ENCODE peak calls at places on chromosomes 5 and 9, in nine cellular contexts. X, J, C, O, G, P, B, Y and S are unnamed samples.

GRCh38 chr9:37952731-37953130 is 48.8 kb upstream of the SLC25A51 start:
- DNase-seq in X (peak), J (no peak), C (peak), O (no peak), G (no peak), P (peak), B (no peak), Y (no peak), S (no peak)

GRCh38 chr5:150789943-150790611 is 11.5 kb downstream of the SMIM3 start:
- DNase-seq in X (peak), J (peak), C (peak), O (peak), G (no peak), P (peak), B (peak), Y (no peak), S (no peak)

GRCh38 chr9:88092699-88093359 is 45.4 kb downstream of the SPATA31C2 start:
- DNase-seq in X (peak), J (no peak), C (peak), O (no peak), G (no peak), P (no peak), B (no peak), Y (no peak), S (no peak)

GRCh38 chr5:158819840-158820620 is 279.7 kb downstream of the EBF1 start:
- DNase-seq in X (peak), J (peak), C (peak), O (peak), G (no peak), P (peak), B (peak), Y (no peak), S (no peak)

GRCh38 chr5:117454716-117455212 is 880.1 kb upstream of the SEMA6A start:
- DNase-seq in X (peak), J (peak), C (peak), O (peak), G (no peak), P (peak), B (no peak), Y (peak), S (no peak)

GRCh38 chr9:7937018-7937417 is 137.4 kb upstream of the DMAC1 start:
- DNase-seq in X (no peak), J (no peak), C (no peak), O (no peak), G (no peak), P (no peak), B (no peak), Y (no peak), S (no peak)

GRCh38 chr9:118693645-118694044 is 675.6 kb downstream of the BRINP1 start:
- DNase-seq in X (no peak), J (no peak), C (peak), O (no peak), G (no peak), P (no peak), B (no peak), Y (no peak), S (no peak)

GRCh38 chr5:18792145-18792544 is 1157.9 kb downstream of the TAF11L14 start:
- DNase-seq in X (no peak), J (no peak), C (no peak), O (no peak), G (no peak), P (peak), B (no peak), Y (no peak), S (no peak)

GRCh38 chr5:53091304-53091703 is 18.3 kb downstream of the MOCS2 start:
- DNase-seq in X (peak), J (no peak), C (peak), O (no peak), G (no peak), P (peak), B (no peak), Y (no peak), S (no peak)

GRCh38 chr5:6708814-6709213 is 4.4 kb upstream of the TENT4A start:
- DNase-seq in X (no peak), J (peak), C (no peak), O (peak), G (peak), P (no peak), B (no peak), Y (no peak), S (peak)

GRCh38 chr5:57366744-57367143 is 115.9 kb downstream of the ACTBL2 start:
- DNase-seq in X (no peak), J (no peak), C (peak), O (no peak), G (no peak), P (peak), B (no peak), Y (no peak), S (no peak)

GRCh38 chr5:9562101-9562500 is 16.2 kb upstream of the SEMA5A start:
- DNase-seq in X (peak), J (no peak), C (peak), O (no peak), G (no peak), P (peak), B (no peak), Y (no peak), S (no peak)

GRCh38 chr9:120583958-120584369 is 4.0 kb upstream of the CDK5RAP2 start:
- DNase-seq in X (peak), J (peak), C (peak), O (peak), G (no peak), P (peak), B (peak), Y (no peak), S (no peak)

GRCh38 chr9:134420974-134421432 is 94.7 kb downstream of the RXRA start:
- DNase-seq in X (no peak), J (no peak), C (no peak), O (no peak), G (no peak), P (no peak), B (no peak), Y (no peak), S (no peak)

GRCh38 chr5:56837956-56838355 is 22.6 kb downstream of the MAP3K1 start:
- DNase-seq in X (no peak), J (no peak), C (no peak), O (no peak), G (no peak), P (no peak), B (no peak), Y (no peak), S (no peak)

GRCh38 chr5:171162602-171163001 is 146.4 kb upstream of the TLX3 start:
- DNase-seq in X (peak), J (peak), C (peak), O (no peak), G (no peak), P (peak), B (no peak), Y (peak), S (no peak)

GRCh38 chr5:1477341-1477740 is 32.1 kb upstream of the SLC6A3 start:
- DNase-seq in X (no peak), J (no peak), C (no peak), O (no peak), G (no peak), P (no peak), B (no peak), Y (no peak), S (no peak)
- TF ChIP-seq CTCF in X (no peak), J (no peak), C (no peak), O (no peak), G (no peak), P (no peak), B (no peak), Y (no peak), S (no peak)

GRCh38 chr5:21802869-21803490 is 1050.2 kb downstream of the CDH12 start:
- DNase-seq in X (peak), J (peak), C (peak), O (no peak), G (no peak), P (peak), B (no peak), Y (no peak), S (no peak)
- TF ChIP-seq CTCF in X (peak), J (peak), C (peak), O (peak), G (peak), P (peak), B (peak), Y (peak), S (peak)

GRCh38 chr5:148776780-148777179 is 49.6 kb upstream of the ADRB2 start:
- DNase-seq in X (peak), J (no peak), C (peak), O (no peak), G (no peak), P (peak), B (peak), Y (no peak), S (no peak)

GRCh38 chr5:148776261-148776660 is 50.1 kb upstream of the ADRB2 start:
- DNase-seq in X (no peak), J (no peak), C (no peak), O (no peak), G (no peak), P (peak), B (no peak), Y (no peak), S (no peak)

GRCh38 chr5:148778891-148779290 is 47.5 kb upstream of the ADRB2 start:
- DNase-seq in X (no peak), J (no peak), C (no peak), O (no peak), G (no peak), P (no peak), B (no peak), Y (no peak), S (no peak)

GRCh38 chr5:148781771-148782170 is 44.6 kb upstream of the ADRB2 start:
- DNase-seq in X (no peak), J (no peak), C (no peak), O (no peak), G (no peak), P (no peak), B (no peak), Y (no peak), S (no peak)

GRCh38 chr5:148780711-148781110 is 45.7 kb upstream of the ADRB2 start:
- DNase-seq in X (no peak), J (no peak), C (no peak), O (no peak), G (no peak), P (no peak), B (no peak), Y (no peak), S (no peak)
- TF ChIP-seq CTCF in X (no peak), J (no peak), C (no peak), O (no peak), G (no peak), P (no peak), B (no peak), Y (no peak), S (no peak)

GRCh38 chr5:33936004-33936380 is 194 bp upstream of the RXFP3 start:
- DNase-seq in X (peak), J (peak), C (peak), O (peak), G (peak), P (peak), B (no peak), Y (peak), S (peak)
- TF ChIP-seq CTCF in X (peak), J (peak), C (no peak), O (no peak), G (peak), P (peak), B (no peak), Y (no peak), S (peak)

GRCh38 chr9:36764364-36765076 is 191.8 kb downstream of the MELK start:
- DNase-seq in X (no peak), J (no peak), C (no peak), O (no peak), G (no peak), P (no peak), B (no peak), Y (peak), S (no peak)

GRCh38 chr9:36763778-36764177 is 191.1 kb downstream of the MELK start:
- DNase-seq in X (no peak), J (no peak), C (no peak), O (no peak), G (no peak), P (no peak), B (no peak), Y (no peak), S (no peak)

GRCh38 chr9:36765077-36765390 is 192.3 kb downstream of the MELK start:
- DNase-seq in X (no peak), J (no peak), C (no peak), O (no peak), G (no peak), P (no peak), B (no peak), Y (peak), S (no peak)

GRCh38 chr9:36762958-36763357 is 190.3 kb downstream of the MELK start:
- DNase-seq in X (no peak), J (no peak), C (no peak), O (no peak), G (no peak), P (no peak), B (no peak), Y (peak), S (no peak)

GRCh38 chr9:36765468-36766341 is 193.0 kb downstream of the MELK start:
- DNase-seq in X (peak), J (peak), C (peak), O (peak), G (no peak), P (peak), B (no peak), Y (peak), S (peak)
- TF ChIP-seq CTCF in X (no peak), J (no peak), C (no peak), O (no peak), G (no peak), P (no peak), B (no peak), Y (no peak), S (no peak)